ENCODE peak calls at places on chromosomes 1 and 21, in seven cellular contexts. R is foreskin fibroblast, Y is Caco-2, O is mucosa of descending colon, A is HepG2, F is IMR-90, N is epithelial cell of proximal tubule. Q is an unnamed sample.
A peak's percentile ranks its signal among the peaks of the same experiment; 100 is the strongest.

GRCh38 chr21:45632897-45633260 is 10.6 kb upstream of the PCBP3 start:
- DNase-seq in R (no peak), Y (no peak), O (no peak), A (no peak), F (no peak), N (no peak), Q (no peak)

GRCh38 chr1:37858931-37859506 is 373 bp downstream of the MTF1 start:
- DNase-seq in R (peak; percentile 70), Y (no peak), O (peak; percentile 57), A (no peak), F (peak; percentile 20), N (no peak), Q (no peak)

GRCh38 chr1:214475746-214476145 is 75.7 kb downstream of the PTPN14 start:
- DNase-seq in R (no peak), Y (no peak), O (no peak), A (no peak), F (no peak), N (no peak), Q (no peak)

GRCh38 chr1:84433253-84434080 is 35.2 kb downstream of the DNASE2B start:
- DNase-seq in R (peak; percentile 87), Y (peak; percentile 41), O (peak; percentile 61), A (peak; percentile 30), F (peak; percentile 78), N (peak; percentile 44), Q (peak; percentile 25)

GRCh38 chr1:66925944-66926343 is 1.2 kb downstream of the MIER1 start:
- DNase-seq in R (peak; percentile 30), Y (no peak), O (no peak), A (no peak), F (no peak), N (no peak), Q (no peak)

GRCh38 chr1:228755800-228756199 is 20.5 kb downstream of the RHOU start:
- DNase-seq in R (no peak), Y (no peak), O (no peak), A (no peak), F (no peak), N (no peak), Q (no peak)

GRCh38 chr1:205521646-205522150 is 17.2 kb downstream of the CDK18 start:
- DNase-seq in R (no peak), Y (no peak), O (no peak), A (no peak), F (no peak), N (no peak), Q (no peak)

GRCh38 chr21:39003982-39004775 is 179.1 kb downstream of the PSMG1 start:
- DNase-seq in R (peak; percentile 91), Y (no peak), O (peak; percentile 19), A (no peak), F (peak; percentile 89), N (no peak), Q (no peak)

GRCh38 chr1:227355542-227356270 is 37.4 kb upstream of the CDC42BPA start:
- DNase-seq in R (no peak), Y (no peak), O (no peak), A (no peak), F (no peak), N (no peak), Q (no peak)

GRCh38 chr1:201396859-201397464 is 2.2 kb downstream of the LAD1 start:
- DNase-seq in R (no peak), Y (peak; percentile 81), O (peak; percentile 89), A (peak; percentile 77), F (no peak), N (no peak), Q (no peak)

GRCh38 chr1:180241716-180242544 is 11.9 kb downstream of the LHX4 start:
- DNase-seq in R (peak; percentile 34), Y (no peak), O (no peak), A (no peak), F (peak; percentile 31), N (no peak), Q (no peak)

GRCh38 chr1:176656257-176656995 is 193.5 kb downstream of the PAPPA2 start:
- DNase-seq in R (peak; percentile 91), Y (no peak), O (no peak), A (no peak), F (peak; percentile 67), N (peak; percentile 82), Q (no peak)

GRCh38 chr1:10504259-10504658 is 29.5 kb downstream of the PEX14 start:
- DNase-seq in R (no peak), Y (no peak), O (no peak), A (peak; percentile 56), F (no peak), N (no peak), Q (no peak)

GRCh38 chr1:206608108-206608698 is 4.1 kb downstream of the EIF2D start:
- DNase-seq in R (peak; percentile 61), Y (peak; percentile 60), O (no peak), A (peak; percentile 30), F (peak; percentile 37), N (no peak), Q (no peak)

GRCh38 chr1:31798433-31799195 is 17.2 kb downstream of the SPOCD1 start:
- DNase-seq in R (peak; percentile 96), Y (no peak), O (no peak), A (peak; percentile 16), F (peak; percentile 90), N (no peak), Q (no peak)

GRCh38 chr1:214551052-214551435 is 358 bp downstream of the PTPN14 start:
- DNase-seq in R (peak; percentile 81), Y (no peak), O (peak; percentile 63), A (no peak), F (no peak), N (no peak), Q (no peak)

GRCh38 chr1:58870298-58870676 is 86.4 kb upstream of the JUN start:
- DNase-seq in R (no peak), Y (peak; percentile 59), O (peak; percentile 75), A (no peak), F (no peak), N (no peak), Q (no peak)

GRCh38 chr21:38039841-38040240 is 123.6 kb upstream of the KCNJ6 start:
- DNase-seq in R (no peak), Y (no peak), O (no peak), A (no peak), F (no peak), N (no peak), Q (no peak)

GRCh38 chr1:179091691-179092165 is 9.9 kb downstream of the TOR3A start:
- DNase-seq in R (peak; percentile 88), Y (no peak), O (no peak), A (peak; percentile 62), F (peak; percentile 63), N (peak; percentile 45), Q (no peak)

GRCh38 chr21:15849925-15850324 is 120.1 kb downstream of the USP25 start:
- DNase-seq in R (no peak), Y (no peak), O (no peak), A (no peak), F (no peak), N (no peak), Q (no peak)

GRCh38 chr1:96080925-96081324 is 640.7 kb upstream of the PTBP2 start:
- DNase-seq in R (peak; percentile 23), Y (no peak), O (no peak), A (no peak), F (peak; percentile 16), N (no peak), Q (no peak)

GRCh38 chr1:156114919-156115513 is 505 bp downstream of the LMNA start:
- DNase-seq in R (peak; percentile 28), Y (no peak), O (peak; percentile 70), A (no peak), F (no peak), N (no peak), Q (no peak)

GRCh38 chr1:42931108-42931539 is 27.5 kb downstream of the SLC2A1 start:
- DNase-seq in R (peak; percentile 60), Y (peak; percentile 53), O (peak; percentile 67), A (no peak), F (peak; percentile 39), N (no peak), Q (no peak)

GRCh38 chr1:165434264-165434663 is 10.7 kb downstream of the RXRG start:
- DNase-seq in R (no peak), Y (no peak), O (no peak), A (no peak), F (no peak), N (no peak), Q (no peak)

GRCh38 chr21:15400905-15401304 is 328.9 kb upstream of the USP25 start:
- DNase-seq in R (no peak), Y (no peak), O (no peak), A (peak; percentile 53), F (no peak), N (no peak), Q (no peak)

GRCh38 chr1:98045211-98046030 is 124.6 kb upstream of the DPYD start:
- DNase-seq in R (peak; percentile 71), Y (no peak), O (peak; percentile 39), A (no peak), F (peak; percentile 62), N (no peak), Q (no peak)

GRCh38 chr1:1356166-1356795 is 2.1 kb downstream of the MXRA8 start:
- DNase-seq in R (no peak), Y (no peak), O (no peak), A (no peak), F (no peak), N (no peak), Q (no peak)
- H3K4me3 ChIP-seq in R (peak overlapping the region; percentile 96), Y (peak overlapping the region; percentile 47), O (no peak overlapping the region), A (peak overlapping the region; percentile 71), F (peak overlapping the region; percentile 74), N (no peak overlapping the region), Q (no peak overlapping the region)

GRCh38 chr21:32977216-32977615 is 48.5 kb upstream of the OLIG2 start:
- DNase-seq in R (no peak), Y (no peak), O (no peak), A (no peak), F (no peak), N (no peak), Q (no peak)
- H3K4me3 ChIP-seq in R (no peak overlapping the region), Y (no peak overlapping the region), O (no peak overlapping the region), A (no peak overlapping the region), F (no peak overlapping the region), N (no peak overlapping the region), Q (no peak overlapping the region)

GRCh38 chr1:34792424-34792823 is 375 bp upstream of the GJA4 start:
- DNase-seq in R (no peak), Y (no peak), O (no peak), A (no peak), F (no peak), N (no peak), Q (no peak)

GRCh38 chr1:34795916-34796315 is 3.1 kb downstream of the GJA4 start:
- DNase-seq in R (no peak), Y (no peak), O (no peak), A (no peak), F (no peak), N (no peak), Q (no peak)

GRCh38 chr1:34792868-34793727 is at the start of gene GJA4:
- DNase-seq in R (no peak), Y (no peak), O (no peak), A (no peak), F (no peak), N (no peak), Q (no peak)

GRCh38 chr1:34794790-34795180 is 2.0 kb downstream of the GJA4 start:
- DNase-seq in R (no peak), Y (no peak), O (no peak), A (no peak), F (no peak), N (no peak), Q (no peak)

GRCh38 chr1:34794001-34794789 is 1.4 kb downstream of the GJA4 start:
- DNase-seq in R (no peak), Y (no peak), O (no peak), A (no peak), F (no peak), N (no peak), Q (no peak)
- H3K4me3 ChIP-seq in R (no peak overlapping the region), Y (no peak overlapping the region), O (no peak overlapping the region), A (no peak overlapping the region), F (no peak overlapping the region), N (no peak overlapping the region), Q (no peak overlapping the region)

GRCh38 chr1:11740258-11741192 is 4.6 kb downstream of the AGTRAP start:
- DNase-seq in R (no peak), Y (no peak), O (no peak), A (no peak), F (no peak), N (no peak), Q (no peak)
- H3K4me3 ChIP-seq in R (no peak overlapping the region), Y (no peak overlapping the region), O (no peak overlapping the region), A (no peak overlapping the region), F (no peak overlapping the region), N (no peak overlapping the region), Q (no peak overlapping the region)